ENCODE peak calls at places on chromosomes 3 and 15, in seven cellular contexts. K is adrenal gland, T is brain microvascular endothelial cell, G is coronary artery, C is tibial artery, Q is testis, B is tibial nerve. Y is an unnamed sample.

GRCh38 chr3:189457201-189457607 is 174.0 kb upstream of the TP63 start:
- DNase-seq in C (no peak), Q (no peak), K (no peak), G (no peak), B (no peak), T (peak; percentile 3), Y (peak; percentile 22)

GRCh38 chr15:51878446-51879386 is 49.3 kb downstream of the TMOD3 start:
- DNase-seq in T (peak; percentile 80), K (no peak), Q (no peak), B (no peak), C (no peak), G (no peak), Y (no peak)

GRCh38 chr3:185693985-185694675 is 108.0 kb downstream of the SENP2 start:
- DNase-seq in C (no peak), G (no peak), Q (no peak), B (no peak), T (no peak), K (no peak), Y (no peak)

GRCh38 chr3:65831733-65832425 is 206.8 kb downstream of the MAGI1 start:
- DNase-seq in C (no peak), G (no peak), B (no peak), Q (no peak), T (no peak), K (peak; percentile 65), Y (peak; percentile 18)

GRCh38 chr15:85763157-85763556 is 31.6 kb downstream of the KLHL25 start:
- DNase-seq in K (no peak), Q (no peak), B (no peak), C (no peak), T (no peak), G (no peak), Y (no peak)

GRCh38 chr3:110928016-110928662 is 143.5 kb upstream of the NECTIN3 start:
- DNase-seq in Q (no peak), K (no peak), C (no peak), B (no peak), G (no peak), T (no peak), Y (no peak)

GRCh38 chr3:189602471-189602870 is 28.7 kb upstream of the TP63 start:
- DNase-seq in C (no peak), Q (no peak), T (no peak), B (no peak), G (no peak), K (no peak), Y (no peak)

GRCh38 chr3:23648965-23649328 is 156.8 kb upstream of the UBE2E1 start:
- DNase-seq in G (no peak), Q (no peak), K (no peak), C (no peak), T (no peak), B (no peak), Y (no peak)

GRCh38 chr15:99409097-99409473 is 156.7 kb upstream of the MEF2A start:
- DNase-seq in T (peak; percentile 37), B (no peak), K (peak; percentile 82), G (peak; percentile 78), C (peak; percentile 81), Q (peak; percentile 69), Y (no peak)

GRCh38 chr3:71512000-71512399 is 71.5 kb downstream of the FOXP1 start:
- DNase-seq in G (no peak), K (no peak), Q (no peak), C (no peak), B (no peak), T (no peak), Y (no peak)

GRCh38 chr3:30693470-30694120 is 87.2 kb downstream of the TGFBR2 start:
- DNase-seq in B (no peak), C (no peak), G (no peak), Q (peak; percentile 55), K (no peak), T (peak; percentile 64), Y (no peak)

GRCh38 chr3:99012051-99012450 is 110.6 kb upstream of the DCBLD2 start:
- DNase-seq in T (no peak), K (no peak), C (peak; percentile 82), Q (no peak), G (no peak), B (no peak), Y (peak; percentile 87)

GRCh38 chr3:99013077-99013476 is 111.6 kb upstream of the DCBLD2 start:
- DNase-seq in G (no peak), K (no peak), C (no peak), T (no peak), B (no peak), Q (no peak), Y (no peak)

GRCh38 chr3:99021466-99021865 is 120.0 kb upstream of the DCBLD2 start:
- DNase-seq in K (no peak), T (no peak), Q (no peak), C (no peak), B (no peak), G (no peak), Y (no peak)

GRCh38 chr3:99013794-99014315 is 112.4 kb upstream of the DCBLD2 start:
- DNase-seq in K (no peak), T (no peak), Q (no peak), G (no peak), B (no peak), C (no peak), Y (no peak)

GRCh38 chr3:99016452-99016851 is 115.0 kb upstream of the DCBLD2 start:
- DNase-seq in C (no peak), G (no peak), K (no peak), B (no peak), T (no peak), Q (no peak), Y (no peak)
- TF ChIP-seq CTCF in C (no peak), G (no peak), K (no peak), B (no peak), T (no peak), Q (no peak), Y (no peak)

GRCh38 chr15:93091465-93091864 is 2.5 kb upstream of the RGMA start:
- DNase-seq in T (no peak), B (no peak), C (no peak), Q (no peak), G (no peak), K (no peak), Y (no peak)

GRCh38 chr15:93088200-93088980 is 621 bp downstream of the RGMA start:
- DNase-seq in Q (peak; percentile 41), G (no peak), T (no peak), B (no peak), K (no peak), C (no peak), Y (no peak)

GRCh38 chr15:93088981-93089854 is at the start of gene RGMA:
- DNase-seq in K (no peak), G (no peak), C (no peak), B (peak; percentile 34), T (no peak), Q (peak; percentile 69), Y (no peak)

GRCh38 chr15:93087825-93088199 is 1.2 kb downstream of the RGMA start:
- DNase-seq in T (peak; percentile 43), K (peak; percentile 83), Q (peak; percentile 89), G (no peak), B (peak; percentile 76), C (peak; percentile 86), Y (no peak)

GRCh38 chr15:93089855-93090305 is 869 bp upstream of the RGMA start:
- DNase-seq in T (no peak), G (no peak), C (no peak), B (no peak), Q (peak; percentile 52), K (no peak), Y (no peak)
- H3K4me3 ChIP-seq in T (no peak overlapping the region), G (peak overlapping the region; percentile 79), C (peak overlapping the region; percentile 74), B (peak overlapping the region; percentile 82), Q (peak overlapping the region; percentile 58), K (no peak overlapping the region), Y (no peak overlapping the region)

GRCh38 chr3:52122491-52122890 is 31.7 kb downstream of the POC1A start:
- DNase-seq in G (no peak), K (no peak), Q (no peak), B (no peak), T (no peak), C (no peak), Y (no peak)

GRCh38 chr3:52119826-52120225 is 34.4 kb downstream of the POC1A start:
- DNase-seq in G (no peak), B (no peak), C (no peak), T (no peak), K (no peak), Q (no peak), Y (no peak)

GRCh38 chr3:52121459-52121795 is 32.8 kb downstream of the POC1A start:
- DNase-seq in G (no peak), T (no peak), C (no peak), B (no peak), K (peak; percentile 71), Q (peak; percentile 49), Y (no peak)

GRCh38 chr3:52121813-52122212 is 32.4 kb downstream of the POC1A start:
- DNase-seq in B (no peak), Q (no peak), G (no peak), C (no peak), K (no peak), T (no peak), Y (no peak)

DNA sequence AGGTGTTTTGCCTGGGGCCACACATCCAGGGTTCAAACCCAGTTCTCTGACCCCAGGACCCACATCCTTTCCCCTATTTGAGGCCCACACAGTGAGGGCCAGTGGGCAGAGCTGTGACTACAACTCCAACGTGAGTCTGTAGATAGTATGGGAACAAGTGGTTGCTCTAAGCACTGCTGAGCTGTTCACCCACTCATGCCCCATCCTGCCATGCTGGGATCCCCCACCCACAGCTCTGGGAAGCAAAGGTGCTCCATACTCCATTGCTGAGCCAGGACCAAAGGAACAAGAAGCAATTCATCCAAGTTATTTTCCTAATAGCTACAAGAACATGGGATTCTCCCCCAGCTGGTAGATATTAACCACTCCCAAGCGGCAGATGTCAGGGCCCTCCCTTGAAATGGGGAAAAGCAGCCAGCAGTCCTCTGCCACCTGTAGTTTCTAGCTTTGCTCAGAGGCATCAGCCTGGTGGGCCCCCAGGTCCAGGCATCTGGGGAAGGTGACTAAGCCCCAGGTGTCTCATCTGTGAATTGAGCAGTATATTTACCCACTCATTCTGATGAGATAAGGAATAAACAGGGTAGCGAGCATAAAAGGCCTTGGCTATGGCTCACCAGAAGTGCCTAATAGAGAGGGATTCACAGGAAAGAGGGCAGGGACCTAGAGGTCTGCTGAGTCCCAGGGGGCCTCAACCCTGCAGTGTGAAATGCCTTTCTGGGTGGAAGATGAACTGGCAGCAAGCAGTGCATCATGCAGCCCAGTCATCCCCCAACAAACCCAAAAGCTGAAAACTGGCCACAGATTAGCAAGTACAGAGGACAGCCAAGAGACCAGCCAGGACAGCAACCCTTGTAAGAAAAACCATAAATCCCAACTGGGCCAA is 33.4 kb downstream of the POC1A start:
- DNase-seq in G (no peak), Q (no peak), K (no peak), C (no peak), T (no peak), B (no peak), Y (no peak)
- TF ChIP-seq CTCF in G (no peak), Q (no peak), K (no peak), C (no peak), T (no peak), B (no peak), Y (no peak)

DNA sequence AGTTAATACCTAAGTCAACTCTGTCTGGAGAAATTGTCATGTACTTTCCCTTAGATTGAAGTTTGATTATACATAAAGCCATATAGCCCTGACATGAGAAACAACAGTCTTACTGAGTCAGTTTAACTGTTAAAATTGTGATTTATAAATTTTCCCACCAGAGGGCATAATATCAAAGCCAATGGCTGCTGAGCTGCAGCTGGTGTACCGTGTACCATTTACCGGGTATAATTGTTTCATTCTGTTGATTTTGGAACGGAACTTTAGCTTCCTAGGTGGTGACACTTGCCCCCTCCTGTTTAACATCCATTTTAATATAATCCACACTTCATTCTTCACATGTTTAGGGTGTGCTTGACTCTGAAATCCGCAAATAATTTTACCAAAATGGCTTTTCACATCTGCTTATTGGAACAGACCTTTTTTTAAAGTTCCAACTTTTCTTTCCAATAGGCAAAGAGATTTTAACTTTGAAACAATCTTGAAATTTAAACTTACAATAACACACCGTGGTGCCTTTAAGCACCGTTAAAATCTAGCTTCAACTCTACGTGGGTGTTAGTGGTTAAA is 72.8 kb downstream of the SLC9A9 start:
- DNase-seq in K (no peak), B (no peak), G (no peak), C (no peak), Q (peak; percentile 26), T (peak; percentile 9), Y (no peak)
- H3K4me3 ChIP-seq in K (no peak overlapping the region), B (no peak overlapping the region), G (peak overlapping the region; percentile 48), C (no peak overlapping the region), Q (no peak overlapping the region), T (no peak overlapping the region), Y (no peak overlapping the region)

Y was measured in epithelial cell of proximal tubule.